ENCODE peak calls at places on chromosomes 2 and 18, in nine cellular contexts. S is progenitor cell of endocrine pancreas, F is fibroblast of pulmonary artery, X is lower lobe of right lung, I is endodermal cell, V is omental fat pad, D is thoracic aorta, J is GM12864, T is fibroblast of lung. R is an unnamed sample.

GRCh38 chr2:29196792-29197788 is 81.9 kb downstream of the CLIP4 start:
- DNase-seq in T (peak), J (peak), D (peak), S (peak), X (peak), I (peak), F (peak), V (peak), R (peak)

GRCh38 chr2:213834746-213835145 is 550.5 kb downstream of the SPAG16 start:
- DNase-seq in T (peak), S (no peak), X (no peak), I (no peak), D (no peak), J (no peak), V (no peak), F (peak), R (no peak)

GRCh38 chr18:33495278-33495677 is 54.8 kb upstream of the CCDC178 start:
- DNase-seq in X (no peak), T (peak), D (no peak), J (no peak), F (peak), V (no peak), I (peak), S (peak), R (no peak)

GRCh38 chr2:10328667-10329583 is 26.2 kb downstream of the HPCAL1 start:
- DNase-seq in I (no peak), V (no peak), T (no peak), J (no peak), F (no peak), S (no peak), X (no peak), D (no peak), R (no peak)

GRCh38 chr2:46812381-46813024 is 103.1 kb downstream of the MCFD2 start:
- DNase-seq in I (peak), T (peak), X (no peak), S (no peak), J (no peak), D (peak), V (peak), F (peak), R (no peak)

GRCh38 chr2:3601561-3602271 is 6.8 kb downstream of the COLEC11 start:
- DNase-seq in D (no peak), X (no peak), I (no peak), J (no peak), F (no peak), T (no peak), S (no peak), V (no peak), R (no peak)

GRCh38 chr18:6270791-6271216 is 143.9 kb downstream of the L3MBTL4 start:
- DNase-seq in D (no peak), X (no peak), T (no peak), F (no peak), I (no peak), J (peak), S (no peak), V (no peak), R (peak)

GRCh38 chr2:147449323-147450080 is 395.3 kb upstream of the ACVR2A start:
- DNase-seq in J (no peak), D (no peak), S (no peak), I (peak), T (no peak), X (no peak), V (no peak), F (no peak), R (no peak)

GRCh38 chr2:200851398-200852248 is 12.8 kb downstream of the CLK1 start:
- DNase-seq in T (no peak), S (no peak), J (no peak), X (no peak), V (no peak), D (no peak), I (no peak), F (no peak), R (no peak)

GRCh38 chr2:183242937-183243336 is 118.7 kb downstream of the NUP35 start:
- DNase-seq in I (no peak), D (no peak), T (peak), J (no peak), S (no peak), X (no peak), V (no peak), F (peak), R (no peak)

GRCh38 chr2:138874251-138874650 is 94.1 kb upstream of the NXPH2 start:
- DNase-seq in T (no peak), F (no peak), D (no peak), I (no peak), S (no peak), X (no peak), J (no peak), V (no peak), R (no peak)

GRCh38 chr2:218470454-218470853 is 51.5 kb downstream of the VIL1 start:
- DNase-seq in V (no peak), T (no peak), F (no peak), I (no peak), J (no peak), X (no peak), D (no peak), S (no peak), R (no peak)

GRCh38 chr2:215812966-215813365 is 200.4 kb downstream of the MREG start:
- DNase-seq in X (no peak), T (peak), J (no peak), S (no peak), V (no peak), F (peak), I (no peak), D (no peak), R (no peak)

GRCh38 chr18:23662309-23663263 is at the start of gene ANKRD29:
- DNase-seq in D (no peak), I (peak), T (peak), S (peak), J (no peak), V (no peak), X (peak), F (peak), R (peak)

GRCh38 chr2:121388371-121388770 is 103.4 kb upstream of the TFCP2L1 start:
- DNase-seq in F (no peak), J (no peak), S (no peak), T (no peak), I (no peak), V (no peak), X (no peak), D (no peak), R (no peak)

GRCh38 chr2:222398446-222398885 is 25.9 kb upstream of the SGPP2 start:
- DNase-seq in T (no peak), V (no peak), D (no peak), I (no peak), J (no peak), S (no peak), X (no peak), F (peak), R (no peak)

GRCh38 chr2:241049739-241050623 is 51.6 kb downstream of the SNED1 start:
- DNase-seq in F (peak), S (peak), X (no peak), J (no peak), D (no peak), I (peak), T (no peak), V (peak), R (peak)

GRCh38 chr2:207239754-207240494 is 74.2 kb upstream of the KLF7 start:
- DNase-seq in J (no peak), V (no peak), S (no peak), I (no peak), D (no peak), X (no peak), F (peak), T (peak), R (no peak)

GRCh38 chr2:150911766-150912280 is 349.8 kb downstream of the RBM43 start:
- DNase-seq in V (peak), S (no peak), X (peak), D (no peak), J (no peak), F (peak), I (peak), T (peak), R (no peak)

GRCh38 chr2:12714391-12715221 is 2.1 kb upstream of the TRIB2 start:
- DNase-seq in D (no peak), J (no peak), X (no peak), F (peak), I (no peak), S (no peak), V (no peak), T (peak), R (no peak)

GRCh38 chr2:119402645-119403560 is 28.8 kb upstream of the TMEM37 start:
- DNase-seq in T (no peak), X (no peak), I (peak), V (no peak), J (no peak), D (no peak), F (no peak), S (no peak), R (no peak)

GRCh38 chr2:68925298-68925885 is 27.3 kb downstream of the GKN2 start:
- DNase-seq in S (peak), J (peak), I (peak), V (no peak), D (no peak), X (no peak), F (peak), T (peak), R (no peak)

GRCh38 chr2:174153757-174154680 is 94.3 kb downstream of the OLA1 start:
- DNase-seq in J (no peak), F (peak), X (no peak), D (no peak), T (peak), S (no peak), I (no peak), V (no peak), R (no peak)

GRCh38 chr2:42369551-42370229 is 8.7 kb upstream of the COX7A2L start:
- DNase-seq in T (no peak), I (peak), X (no peak), V (no peak), S (no peak), J (no peak), D (no peak), F (no peak), R (no peak)

GRCh38 chr2:158953926-158954763 is 14.3 kb upstream of the TANC1 start:
- DNase-seq in D (peak), J (no peak), F (peak), X (peak), V (peak), T (peak), I (no peak), S (no peak), R (peak)

GRCh38 chr2:70305531-70305930 is 3.7 kb upstream of the FAM136A start:
- DNase-seq in X (no peak), S (no peak), T (no peak), V (no peak), I (peak), F (no peak), D (no peak), J (no peak), R (no peak)
- TF ChIP-seq CTCF in X (no peak), S (no peak), T (no peak), V (no peak), I (no peak), F (no peak), D (no peak), J (no peak), R (no peak)

GRCh38 chr18:49168970-49169619 is 218.3 kb upstream of the SMAD7 start:
- DNase-seq in V (no peak), J (peak), X (no peak), I (no peak), T (no peak), D (no peak), S (no peak), F (no peak), R (peak)
- TF ChIP-seq CTCF in V (no peak), J (peak), X (no peak), I (no peak), T (no peak), D (no peak), S (peak), F (no peak), R (peak)

DNA sequence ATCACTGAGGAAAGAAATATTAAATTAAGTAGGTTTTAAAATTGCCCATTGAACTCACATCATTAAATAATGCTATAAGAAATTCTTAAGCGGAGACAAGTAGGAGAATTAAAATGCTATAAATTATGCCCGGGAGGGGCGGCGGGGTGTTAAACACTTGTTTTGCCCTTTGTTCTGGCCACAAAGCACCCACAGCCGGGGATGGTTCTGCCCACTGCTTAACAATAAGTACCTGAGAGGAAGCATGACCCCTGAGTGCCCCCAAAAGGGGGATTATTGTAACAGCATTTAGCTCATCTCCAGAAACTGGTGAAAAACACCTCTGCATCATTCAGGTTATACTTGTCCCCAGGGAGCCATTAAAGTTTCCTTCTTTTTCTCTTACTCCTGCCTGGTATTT is 332.7 kb upstream of the POU3F3 start:
- DNase-seq in V (no peak), T (no peak), F (no peak), X (no peak), J (no peak), S (no peak), I (peak), D (no peak), R (no peak)
- TF ChIP-seq CTCF in V (no peak), T (no peak), F (no peak), X (no peak), J (no peak), S (peak), I (peak), D (no peak), R (peak)

GRCh38 chr2:177296047-177296446 is 31.5 kb upstream of the NFE2L2 start:
- DNase-seq in I (no peak), S (no peak), F (peak), X (no peak), J (no peak), D (no peak), T (peak), V (no peak), R (no peak)
- TF ChIP-seq CTCF in I (peak), S (peak), F (peak), X (peak), J (peak), D (peak), T (no peak), V (no peak), R (peak)

GRCh38 chr2:72576861-72577260 is 249.0 kb downstream of the EXOC6B start:
- DNase-seq in I (no peak), T (peak), F (peak), D (no peak), J (no peak), V (no peak), S (no peak), X (no peak), R (no peak)

GRCh38 chr2:72581560-72582181 is 244.2 kb downstream of the EXOC6B start:
- DNase-seq in T (no peak), I (peak), V (no peak), D (no peak), J (no peak), X (no peak), S (no peak), F (no peak), R (no peak)

GRCh38 chr2:72576459-72576858 is 249.4 kb downstream of the EXOC6B start:
- DNase-seq in V (no peak), F (peak), X (no peak), D (no peak), J (no peak), I (no peak), S (no peak), T (no peak), R (no peak)

GRCh38 chr2:72583376-72583775 is 242.5 kb downstream of the EXOC6B start:
- DNase-seq in F (peak), J (no peak), S (no peak), I (no peak), D (no peak), V (no peak), X (no peak), T (no peak), R (no peak)

DNA sequence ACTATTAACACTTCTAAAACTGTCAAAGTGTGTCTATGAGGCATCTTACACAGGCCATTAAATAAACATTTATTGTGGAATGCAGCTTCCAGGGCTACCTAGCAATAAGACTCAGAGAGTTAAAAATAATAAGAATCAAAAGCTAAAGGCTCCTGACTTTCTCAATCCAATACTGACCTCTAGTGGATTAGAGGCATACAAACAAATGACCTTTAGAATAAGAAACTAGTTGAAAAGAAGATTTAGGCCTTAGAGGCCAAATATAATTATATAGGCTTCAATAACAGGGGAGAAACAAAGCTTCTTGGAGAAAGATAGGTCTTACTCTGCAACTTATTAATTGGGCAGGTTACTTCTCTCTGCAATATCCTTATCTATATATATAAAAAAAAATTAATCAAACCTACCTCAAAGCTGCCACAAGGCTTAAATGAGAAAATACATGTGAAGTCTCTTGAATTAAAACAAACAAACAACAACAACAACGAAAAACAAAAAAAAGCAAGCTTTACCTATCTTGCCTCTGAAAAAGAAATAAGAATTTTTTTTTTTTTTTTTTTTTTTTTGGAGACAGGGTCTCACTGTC is 246.1 kb downstream of the EXOC6B start:
- DNase-seq in V (no peak), X (no peak), F (peak), S (no peak), I (no peak), J (no peak), D (no peak), T (peak), R (no peak)
- TF ChIP-seq CTCF in V (no peak), X (peak), F (peak), S (peak), I (peak), J (peak), D (peak), T (peak), R (peak)

GRCh38 chr2:237865623-237866041 is 6.2 kb downstream of the RAMP1 start:
- DNase-seq in V (no peak), I (peak), J (no peak), S (no peak), T (no peak), X (no peak), D (no peak), F (no peak), R (no peak)
- TF ChIP-seq CTCF in V (no peak), I (peak), J (no peak), S (no peak), T (peak), X (no peak), D (no peak), F (peak), R (no peak)

DNA sequence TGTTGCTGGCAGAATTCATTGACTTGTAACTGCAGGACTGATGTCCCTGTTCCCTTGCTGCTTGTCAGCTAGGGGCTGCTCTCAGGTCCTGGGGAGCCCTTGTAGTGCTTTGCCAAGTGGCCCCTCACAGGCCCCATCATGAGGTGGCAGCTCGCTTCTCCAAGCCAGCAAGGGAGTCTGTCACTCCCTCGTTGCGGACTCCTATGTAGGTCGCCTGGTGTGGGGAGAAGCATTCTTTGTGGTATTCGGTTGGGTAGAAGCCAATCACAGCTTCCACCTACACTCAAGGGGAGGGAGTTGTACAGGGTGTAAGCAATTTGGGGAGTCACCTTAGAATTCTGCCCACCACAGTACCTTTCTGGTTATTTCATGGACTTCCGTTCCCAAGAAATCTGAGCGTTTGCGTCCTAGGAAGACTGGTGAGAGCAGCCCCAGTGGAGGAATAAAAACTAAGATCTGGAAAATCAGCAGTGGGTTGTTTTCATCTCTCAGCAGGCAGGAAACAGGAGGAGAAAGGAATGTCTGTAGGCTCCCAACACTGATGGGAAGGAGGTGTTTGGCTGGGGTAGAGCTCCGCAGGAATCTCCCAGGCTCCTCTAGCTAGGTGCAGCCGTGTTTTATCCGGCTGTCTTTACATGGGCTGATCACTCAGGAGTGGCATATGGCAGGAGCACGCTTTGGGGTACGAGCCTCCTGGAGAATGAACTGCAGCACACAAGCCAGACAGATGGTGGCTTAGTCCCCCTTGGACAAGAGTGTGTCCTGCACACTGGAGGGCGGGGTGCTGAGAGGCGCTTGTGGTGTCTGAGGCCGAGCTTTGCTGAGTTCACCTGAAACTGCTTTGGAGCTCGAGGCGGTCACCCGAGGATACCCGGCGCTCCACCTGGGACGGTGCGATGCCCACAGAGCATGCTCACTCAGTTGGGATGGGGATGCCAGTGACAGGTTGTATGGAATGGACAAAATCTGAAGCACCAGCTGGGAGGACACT is 58.3 kb downstream of the LDLRAD4 start:
- DNase-seq in J (no peak), D (no peak), S (no peak), I (peak), F (no peak), V (no peak), X (no peak), T (no peak), R (no peak)
- TF ChIP-seq CTCF in J (no peak), D (no peak), S (no peak), I (no peak), F (no peak), V (no peak), X (no peak), T (no peak), R (no peak)

GRCh38 chr2:141201161-141201560 is 929.7 kb downstream of the LRP1B start:
- DNase-seq in T (no peak), J (no peak), X (no peak), F (no peak), D (no peak), S (no peak), V (no peak), I (no peak), R (no peak)
- TF ChIP-seq CTCF in T (no peak), J (no peak), X (no peak), F (no peak), D (no peak), S (no peak), V (no peak), I (no peak), R (no peak)